ENCODE peak calls at places on chromosomes 4 and X, in five cellular contexts. One of them, this sample, is unnamed.

GRCh38 chrX:139826065-139827044 is 106.5 kb downstream of the ATP11C start:
- DNase-seq in K562: no peak
- DNase-seq in H1: no peak
- DNase-seq in A549: no peak
- DNase-seq in HCT116: no peak
- DNase-seq in this sample: no peak

GRCh38 chrX:129842510-129843208 is 1.0 kb downstream of the ZDHHC9 start:
- DNase-seq in H1: no peak
- DNase-seq in K562: no peak
- DNase-seq in A549: no peak
- DNase-seq in HCT116: no peak
- DNase-seq in this sample: no peak

GRCh38 chrX:129115104-129115503 is 408.2 kb downstream of the SMARCA1 start:
- DNase-seq in HCT116: peak; percentile 31
- DNase-seq in A549: peak; percentile 13
- DNase-seq in K562: peak; percentile 27
- DNase-seq in H1: peak; percentile 60
- DNase-seq in this sample: peak; percentile 56

GRCh38 chrX:80021611-80022010 is 7.1 kb downstream of the TBX22 start:
- DNase-seq in H1: no peak
- DNase-seq in HCT116: no peak
- DNase-seq in A549: no peak
- DNase-seq in K562: no peak
- DNase-seq in this sample: no peak

GRCh38 chr4:173346074-173346473 is 11.9 kb upstream of the HMGB2 start:
- DNase-seq in A549: no peak
- DNase-seq in H1: no peak
- DNase-seq in K562: no peak
- DNase-seq in HCT116: no peak
- DNase-seq in this sample: no peak

GRCh38 chr4:8916251-8916913 is 44.7 kb upstream of the HMX1 start:
- DNase-seq in A549: no peak
- DNase-seq in H1: peak; percentile 35
- DNase-seq in K562: peak; percentile 1
- DNase-seq in HCT116: no peak
- DNase-seq in this sample: peak; percentile 14

GRCh38 chrX:45824471-45824870 is 623.8 kb upstream of the DIPK2B start:
- DNase-seq in H1: no peak
- DNase-seq in K562: peak; percentile 21
- DNase-seq in HCT116: peak; percentile 89
- DNase-seq in A549: peak; percentile 73
- DNase-seq in this sample: peak; percentile 40

GRCh38 chr4:154009191-154009590 is 220.3 kb upstream of the SFRP2 start:
- DNase-seq in HCT116: no peak
- DNase-seq in H1: no peak
- DNase-seq in K562: no peak
- DNase-seq in A549: no peak
- DNase-seq in this sample: peak; percentile 24

GRCh38 chr4:140875751-140876389 is 119.7 kb upstream of the TBC1D9 start:
- DNase-seq in HCT116: no peak
- DNase-seq in A549: no peak
- DNase-seq in H1: no peak
- DNase-seq in K562: no peak
- DNase-seq in this sample: no peak

GRCh38 chr4:56999751-57000150 is 21.1 kb downstream of the POLR2B start:
- DNase-seq in HCT116: no peak
- DNase-seq in H1: no peak
- DNase-seq in K562: no peak
- DNase-seq in A549: no peak
- DNase-seq in this sample: no peak

GRCh38 chr4:160745126-160745525 is 1418.7 kb downstream of the FSTL5 start:
- DNase-seq in HCT116: no peak
- DNase-seq in H1: no peak
- DNase-seq in K562: no peak
- DNase-seq in A549: no peak
- DNase-seq in this sample: no peak

GRCh38 chrX:110003167-110004156 is 548 bp downstream of the TMEM164 start:
- DNase-seq in A549: peak; percentile 12
- DNase-seq in K562: peak; percentile 13
- DNase-seq in H1: no peak
- DNase-seq in HCT116: no peak
- DNase-seq in this sample: peak; percentile 51

GRCh38 chr4:176781739-176782100 is 11.0 kb downstream of the VEGFC start:
- DNase-seq in HCT116: no peak
- DNase-seq in K562: no peak
- DNase-seq in A549: no peak
- DNase-seq in H1: no peak
- DNase-seq in this sample: no peak

GRCh38 chr4:109179089-109179488 is 123.4 kb downstream of the COL25A1 start:
- DNase-seq in A549: no peak
- DNase-seq in H1: no peak
- DNase-seq in HCT116: no peak
- DNase-seq in K562: no peak
- DNase-seq in this sample: no peak

GRCh38 chrX:107675823-107676555 is 47.7 kb downstream of the PRPS1 start:
- DNase-seq in HCT116: no peak
- DNase-seq in A549: no peak
- DNase-seq in K562: no peak
- DNase-seq in H1: no peak
- DNase-seq in this sample: peak; percentile 93

GRCh38 chr4:128782076-128782715 is 27.3 kb upstream of the JADE1 start:
- DNase-seq in A549: no peak
- DNase-seq in HCT116: peak; percentile 18
- DNase-seq in H1: no peak
- DNase-seq in K562: no peak
- DNase-seq in this sample: peak; percentile 40
- TF ChIP-seq POLR2A in A549: no peak
- TF ChIP-seq POLR2A in HCT116: no peak
- TF ChIP-seq POLR2A in H1: no peak
- TF ChIP-seq POLR2A in K562: no peak
- TF ChIP-seq POLR2A in this sample: no peak

GRCh38 chr4:2341911-2342652 is 76.4 kb downstream of the ZFYVE28 start:
- DNase-seq in H1: no peak
- DNase-seq in HCT116: no peak
- DNase-seq in K562: no peak
- DNase-seq in A549: no peak
- DNase-seq in this sample: peak; percentile 56
- TF ChIP-seq MAX in H1: no peak
- TF ChIP-seq MAX in HCT116: no peak
- TF ChIP-seq MAX in K562: no peak
- TF ChIP-seq MAX in A549: no peak
- TF ChIP-seq MAX in this sample: no peak

GRCh38 chr4:138405934-138406567 is 163.9 kb upstream of the SLC7A11 start:
- DNase-seq in A549: no peak
- DNase-seq in H1: no peak
- DNase-seq in K562: no peak
- DNase-seq in HCT116: no peak
- DNase-seq in this sample: peak; percentile 92
- H3K4me3 ChIP-seq in A549: no peak overlapping the region
- H3K4me3 ChIP-seq in H1: no peak overlapping the region
- H3K4me3 ChIP-seq in K562: no peak overlapping the region
- H3K4me3 ChIP-seq in HCT116: no peak overlapping the region
- H3K4me3 ChIP-seq in this sample: peak overlapping the region; percentile 3

GRCh38 chrX:70454441-70455365 is 10.1 kb downstream of the DLG3 start:
- DNase-seq in H1: peak; percentile 86
- DNase-seq in K562: peak; percentile 89
- DNase-seq in A549: peak; percentile 57
- DNase-seq in HCT116: peak; percentile 82
- DNase-seq in this sample: peak; percentile 56

GRCh38 chrX:70453024-70453618 is 8.5 kb downstream of the DLG3 start:
- DNase-seq in K562: no peak
- DNase-seq in A549: no peak
- DNase-seq in HCT116: no peak
- DNase-seq in H1: no peak
- DNase-seq in this sample: no peak

GRCh38 chrX:70455366-70456202 is 10.9 kb downstream of the DLG3 start:
- DNase-seq in A549: no peak
- DNase-seq in HCT116: no peak
- DNase-seq in K562: no peak
- DNase-seq in H1: peak; percentile 47
- DNase-seq in this sample: no peak

GRCh38 chrX:70449457-70449966 is 4.9 kb downstream of the DLG3 start:
- DNase-seq in A549: no peak
- DNase-seq in K562: no peak
- DNase-seq in HCT116: no peak
- DNase-seq in H1: no peak
- DNase-seq in this sample: no peak

GRCh38 chrX:70452143-70452733 is 7.6 kb downstream of the DLG3 start:
- DNase-seq in K562: peak; percentile 78
- DNase-seq in H1: peak; percentile 73
- DNase-seq in A549: peak; percentile 58
- DNase-seq in HCT116: peak; percentile 18
- DNase-seq in this sample: peak; percentile 41
- TF ChIP-seq POLR2A in K562: no peak
- TF ChIP-seq POLR2A in H1: no peak
- TF ChIP-seq POLR2A in A549: no peak
- TF ChIP-seq POLR2A in HCT116: no peak
- TF ChIP-seq POLR2A in this sample: no peak

GRCh38 chr4:139810710-139811109 is 145.1 kb downstream of the MGST2 start:
- DNase-seq in A549: no peak
- DNase-seq in H1: no peak
- DNase-seq in K562: no peak
- DNase-seq in HCT116: no peak
- DNase-seq in this sample: no peak
- TF ChIP-seq MAX in A549: no peak
- TF ChIP-seq MAX in H1: no peak
- TF ChIP-seq MAX in K562: no peak
- TF ChIP-seq MAX in HCT116: no peak
- TF ChIP-seq MAX in this sample: no peak